ENCODE peak calls at places on chromosomes 12 and 14, in five cellular contexts. D, J, X, W and Z are unnamed samples.

GRCh38 chr12:45336762-45337596 is 121.1 kb downstream of the ANO6 start:
- DNase-seq in D (peak; percentile 96), J (no peak), X (no peak), W (peak; percentile 98), Z (no peak)

GRCh38 chr12:85866929-85867776 is 6.9 kb upstream of the NTS start:
- DNase-seq in D (peak; percentile 72), J (peak; percentile 39), X (no peak), W (peak; percentile 61), Z (peak; percentile 82)

GRCh38 chr14:99121027-99121875 is 150.7 kb downstream of the BCL11B start:
- DNase-seq in D (no peak), J (no peak), X (peak; percentile 64), W (no peak), Z (no peak)

GRCh38 chr12:72136792-72137191 is 135.4 kb upstream of the TRHDE start:
- DNase-seq in D (no peak), J (no peak), X (no peak), W (no peak), Z (no peak)

GRCh38 chr12:110316861-110317260 is 35.8 kb downstream of the ATP2A2 start:
- DNase-seq in D (peak; percentile 76), J (no peak), X (no peak), W (peak; percentile 91), Z (no peak)

GRCh38 chr14:35252485-35252884 is 39.7 kb upstream of the PSMA6 start:
- DNase-seq in D (no peak), J (no peak), X (no peak), W (no peak), Z (no peak)

GRCh38 chr14:55819610-55820304 is 239.8 kb downstream of the KTN1 start:
- DNase-seq in D (no peak), J (no peak), X (no peak), W (no peak), Z (no peak)

GRCh38 chr14:104547310-104547997 is 32.1 kb upstream of the C14orf180 start:
- DNase-seq in D (no peak), J (no peak), X (peak; percentile 80), W (no peak), Z (no peak)

GRCh38 chr14:91205449-91205848 is 39.1 kb downstream of the GPR68 start:
- DNase-seq in D (no peak), J (no peak), X (no peak), W (no peak), Z (no peak)

GRCh38 chr14:93759781-93760307 is 28.4 kb downstream of the PRIMA1 start:
- DNase-seq in D (no peak), J (no peak), X (no peak), W (no peak), Z (no peak)

GRCh38 chr14:23861666-23862065 is 91.9 kb upstream of the DHRS4 start:
- DNase-seq in D (no peak), J (no peak), X (no peak), W (no peak), Z (peak; percentile 12)

GRCh38 chr12:100553851-100554404 is 19.6 kb upstream of the GAS2L3 start:
- DNase-seq in D (peak; percentile 60), J (no peak), X (no peak), W (peak; percentile 73), Z (peak; percentile 10)

GRCh38 chr12:129241852-129242251 is 388.6 kb downstream of the GLT1D1 start:
- DNase-seq in D (no peak), J (no peak), X (no peak), W (no peak), Z (no peak)

GRCh38 chr12:64737539-64737938 is 21.7 kb downstream of the GNS start:
- DNase-seq in D (no peak), J (no peak), X (no peak), W (no peak), Z (no peak)

GRCh38 chr12:23115984-23116383 is 491.0 kb downstream of the ETNK1 start:
- DNase-seq in D (no peak), J (no peak), X (no peak), W (no peak), Z (no peak)

GRCh38 chr12:104669851-104670337 is 213.1 kb downstream of the CHST11 start:
- DNase-seq in D (peak; percentile 65), J (no peak), X (no peak), W (peak; percentile 35), Z (no peak)

GRCh38 chr12:107748472-107748871 is 12.5 kb downstream of the PRDM4 start:
- DNase-seq in D (peak; percentile 66), J (no peak), X (no peak), W (peak; percentile 81), Z (no peak)

GRCh38 chr12:104718581-104718980 is 239.5 kb downstream of the SLC41A2 start:
- DNase-seq in D (peak; percentile 53), J (no peak), X (no peak), W (peak; percentile 34), Z (peak; percentile 62)

GRCh38 chr14:102508410-102508773 is 1.2 kb downstream of the ANKRD9 start:
- DNase-seq in D (no peak), J (no peak), X (peak; percentile 92), W (no peak), Z (no peak)

GRCh38 chr12:45852508-45852907 is 123.0 kb downstream of the ARID2 start:
- DNase-seq in D (no peak), J (no peak), X (no peak), W (no peak), Z (peak; percentile 10)

GRCh38 chr14:95039993-95040348 is 117.4 kb downstream of the DICER1 start:
- DNase-seq in D (no peak), J (no peak), X (peak; percentile 79), W (no peak), Z (no peak)

GRCh38 chr12:82698959-82699358 is 12.3 kb downstream of the TMTC2 start:
- DNase-seq in D (no peak), J (no peak), X (no peak), W (no peak), Z (no peak)

GRCh38 chr12:65775720-65776119 is 48.6 kb upstream of the HMGA2 start:
- DNase-seq in D (no peak), J (no peak), X (no peak), W (no peak), Z (no peak)

GRCh38 chr12:122880668-122881067 is 15.3 kb downstream of the VPS37B start:
- DNase-seq in D (peak; percentile 61), J (peak; percentile 49), X (peak; percentile 75), W (peak; percentile 51), Z (no peak)
- TF ChIP-seq CTCF in D (peak; percentile 43), J (no peak), X (no peak), W (peak; percentile 51), Z (peak; percentile 69)

GRCh38 chr14:36942522-36943245 is 229.7 kb downstream of the SLC25A21 start:
- DNase-seq in D (peak; percentile 37), J (no peak), X (no peak), W (peak; percentile 48), Z (no peak)
- TF ChIP-seq CTCF in D (no peak), J (peak; percentile 50), X (no peak), W (no peak), Z (no peak)

GRCh38 chr12:8562310-8562709 is 21.6 kb upstream of the CLEC4E start:
- DNase-seq in D (no peak), J (no peak), X (no peak), W (no peak), Z (no peak)
- TF ChIP-seq CTCF in D (no peak), J (no peak), X (no peak), W (no peak), Z (no peak)

DNA sequence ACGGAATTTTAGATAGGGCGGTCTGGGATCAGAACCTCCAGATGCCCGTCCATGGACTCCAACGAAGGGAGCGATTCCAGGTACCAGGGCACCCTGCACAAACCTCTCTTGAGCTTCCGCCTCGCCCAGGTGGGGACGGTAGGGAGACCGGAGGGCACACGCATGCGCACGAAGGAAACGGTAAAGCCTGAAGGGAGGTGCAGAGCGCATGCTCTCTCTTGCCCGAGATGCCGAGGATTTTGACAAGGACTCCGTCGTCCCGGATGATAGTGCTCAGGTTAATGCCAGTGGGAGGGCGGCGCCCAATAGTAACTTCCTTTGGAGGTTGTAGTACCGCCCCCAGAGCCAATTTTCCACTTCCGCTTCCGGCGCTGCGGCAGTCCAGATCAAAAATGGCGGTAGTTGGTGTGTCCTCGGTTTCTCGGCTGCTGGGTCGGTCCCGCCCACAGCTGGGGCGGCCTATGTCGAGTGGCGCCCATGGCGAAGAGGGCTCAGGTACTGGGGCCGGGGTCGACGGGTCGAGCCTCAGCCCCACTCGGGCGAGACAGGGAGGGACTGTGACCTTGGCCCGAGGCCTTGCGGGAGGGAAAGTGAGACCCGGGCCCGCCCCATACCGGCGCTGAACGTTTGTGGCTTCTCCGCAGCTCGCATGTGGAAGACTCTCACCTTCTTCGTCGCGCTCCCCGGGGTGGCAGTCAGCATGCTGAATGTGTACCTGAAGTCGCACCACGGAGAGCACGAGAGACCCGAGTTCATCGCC is at the start of gene COX6A1:
- DNase-seq in D (peak; percentile 96), J (peak; percentile 85), X (peak; percentile 99), W (peak; percentile 97), Z (peak; percentile 98)
- TF ChIP-seq CTCF in D (no peak), J (peak; percentile 25), X (no peak), W (no peak), Z (no peak)

GRCh38 chr12:19181666-19182426 is 52.3 kb downstream of the PLEKHA5 start:
- DNase-seq in D (peak; percentile 49), J (no peak), X (no peak), W (no peak), Z (no peak)
- TF ChIP-seq CTCF in D (peak; percentile 24), J (no peak), X (no peak), W (peak; percentile 37), Z (peak; percentile 25)

GRCh38 chr12:48542300-48542928 is 17.0 kb downstream of the OR8S1 start:
- DNase-seq in D (peak; percentile 27), J (peak; percentile 55), X (no peak), W (peak; percentile 31), Z (peak; percentile 53)
- TF ChIP-seq CTCF in D (peak; percentile 68), J (peak; percentile 39), X (no peak), W (peak; percentile 62), Z (peak; percentile 77)

DNA sequence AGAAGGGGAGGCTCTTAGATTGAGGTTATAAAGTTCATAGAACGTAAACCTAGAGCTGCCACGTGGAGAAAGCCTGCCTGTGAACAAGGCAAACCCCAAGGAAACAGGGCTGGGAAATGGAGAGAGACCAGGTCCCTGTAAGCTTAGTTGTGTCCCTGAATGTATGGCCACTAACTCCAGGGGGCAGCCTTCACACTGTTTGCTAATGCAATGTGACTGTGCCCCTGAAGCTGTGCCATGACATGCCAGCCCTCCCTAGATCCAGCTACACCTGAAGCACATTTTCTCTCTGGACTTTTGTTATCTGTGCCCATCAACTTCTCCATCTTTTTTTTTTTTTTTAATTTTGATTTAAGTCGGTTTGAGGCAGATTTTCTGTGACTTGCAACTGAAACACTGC is 60.6 kb upstream of the TMCC3 start:
- DNase-seq in D (peak; percentile 13), J (peak; percentile 25), X (no peak), W (peak; percentile 4), Z (peak; percentile 24)
- TF ChIP-seq CTCF in D (peak; percentile 8), J (peak; percentile 10), X (no peak), W (peak; percentile 18), Z (peak; percentile 39)